ENCODE peak calls at places on chromosomes 6 and 20, in four cellular contexts. One of them, this sample, is unnamed.

GRCh38 chr6:166541876-166542579 is 44.5 kb downstream of the RAMACL start:
- DNase-seq in GM12878: no peak
- DNase-seq in HepG2: no peak
- DNase-seq in K562: no peak
- DNase-seq in this sample: peak

GRCh38 chr6:21383499-21384085 is 210.0 kb upstream of the SOX4 start:
- DNase-seq in K562: no peak
- DNase-seq in GM12878: no peak
- DNase-seq in HepG2: no peak
- DNase-seq in this sample: peak

GRCh38 chr6:166715065-166715464 is 88.0 kb upstream of the RPS6KA2 start:
- DNase-seq in HepG2: no peak
- DNase-seq in GM12878: no peak
- DNase-seq in K562: no peak
- DNase-seq in this sample: no peak

GRCh38 chr6:15132854-15133670 is 112.8 kb upstream of the JARID2 start:
- DNase-seq in HepG2: peak
- DNase-seq in GM12878: no peak
- DNase-seq in K562: no peak
- DNase-seq in this sample: no peak

GRCh38 chr6:106194949-106195919 is 109.1 kb downstream of the PRDM1 start:
- DNase-seq in GM12878: no peak
- DNase-seq in HepG2: no peak
- DNase-seq in K562: no peak
- DNase-seq in this sample: no peak

GRCh38 chr6:903746-904145 is 210.8 kb upstream of the EXOC2 start:
- DNase-seq in K562: no peak
- DNase-seq in HepG2: no peak
- DNase-seq in GM12878: no peak
- DNase-seq in this sample: no peak

GRCh38 chr6:64838726-64839125 is 868.3 kb downstream of the EYS start:
- DNase-seq in GM12878: no peak
- DNase-seq in K562: no peak
- DNase-seq in HepG2: no peak
- DNase-seq in this sample: no peak

GRCh38 chr6:6657820-6658217 is 69.3 kb downstream of the LY86 start:
- DNase-seq in HepG2: no peak
- DNase-seq in GM12878: no peak
- DNase-seq in K562: no peak
- DNase-seq in this sample: no peak

GRCh38 chr6:146859795-146860495 is 261.2 kb downstream of the ADGB start:
- DNase-seq in GM12878: no peak
- DNase-seq in HepG2: no peak
- DNase-seq in K562: no peak
- DNase-seq in this sample: no peak

GRCh38 chr20:34195355-34195754 is 45.9 kb upstream of the ASIP start:
- DNase-seq in GM12878: no peak
- DNase-seq in HepG2: no peak
- DNase-seq in K562: no peak
- DNase-seq in this sample: no peak

GRCh38 chr20:36272547-36273220 is 33.5 kb upstream of the DLGAP4 start:
- DNase-seq in HepG2: no peak
- DNase-seq in K562: no peak
- DNase-seq in GM12878: no peak
- DNase-seq in this sample: no peak

GRCh38 chr6:111555041-111555440 is 50.6 kb downstream of the TRAF3IP2 start:
- DNase-seq in GM12878: no peak
- DNase-seq in HepG2: no peak
- DNase-seq in K562: no peak
- DNase-seq in this sample: no peak

GRCh38 chr6:123316733-123317323 is 319.9 kb downstream of the TRDN start:
- DNase-seq in GM12878: no peak
- DNase-seq in HepG2: peak
- DNase-seq in K562: peak
- DNase-seq in this sample: peak

GRCh38 chr6:25218346-25218745 is 60.8 kb upstream of the CARMIL1 start:
- DNase-seq in K562: no peak
- DNase-seq in GM12878: no peak
- DNase-seq in HepG2: no peak
- DNase-seq in this sample: no peak

GRCh38 chr20:57266251-57267157 is at the start of gene BMP7:
- DNase-seq in GM12878: no peak
- DNase-seq in K562: no peak
- DNase-seq in HepG2: no peak
- DNase-seq in this sample: peak

GRCh38 chr6:168134399-168135201 is 55.6 kb upstream of the FRMD1 start:
- DNase-seq in HepG2: no peak
- DNase-seq in GM12878: no peak
- DNase-seq in K562: no peak
- DNase-seq in this sample: no peak

GRCh38 chr6:81166770-81167169 is 585.7 kb downstream of the TENT5A start:
- DNase-seq in K562: no peak
- DNase-seq in GM12878: no peak
- DNase-seq in HepG2: no peak
- DNase-seq in this sample: no peak

GRCh38 chr6:1766663-1767062 is 156.9 kb downstream of the FOXC1 start:
- DNase-seq in GM12878: no peak
- DNase-seq in HepG2: no peak
- DNase-seq in K562: peak
- DNase-seq in this sample: peak

GRCh38 chr6:80769101-80769500 is 662.6 kb downstream of the BCKDHB start:
- DNase-seq in HepG2: no peak
- DNase-seq in K562: no peak
- DNase-seq in GM12878: no peak
- DNase-seq in this sample: no peak

GRCh38 chr6:45619994-45620471 is 242.3 kb upstream of the SUPT3H start:
- DNase-seq in GM12878: no peak
- DNase-seq in K562: no peak
- DNase-seq in HepG2: no peak
- DNase-seq in this sample: no peak

GRCh38 chr6:111573892-111574800 is 31.5 kb downstream of the TRAF3IP2 start:
- DNase-seq in GM12878: no peak
- DNase-seq in HepG2: no peak
- DNase-seq in K562: no peak
- DNase-seq in this sample: no peak

GRCh38 chr20:57294558-57294957 is 28.1 kb upstream of the BMP7 start:
- DNase-seq in K562: no peak
- DNase-seq in GM12878: no peak
- DNase-seq in HepG2: peak
- DNase-seq in this sample: no peak

GRCh38 chr6:31586596-31586995 is 519 bp downstream of the LST1 start:
- DNase-seq in HepG2: no peak
- DNase-seq in GM12878: no peak
- DNase-seq in K562: no peak
- DNase-seq in this sample: no peak

GRCh38 chr6:160048471-160048870 is 73.1 kb upstream of the SLC22A1 start:
- DNase-seq in K562: no peak
- DNase-seq in HepG2: no peak
- DNase-seq in GM12878: no peak
- DNase-seq in this sample: no peak

GRCh38 chr20:44064501-44065400 is 122.2 kb downstream of the JPH2 start:
- DNase-seq in HepG2: no peak
- DNase-seq in GM12878: no peak
- DNase-seq in K562: no peak
- DNase-seq in this sample: no peak

GRCh38 chr20:20926222-20926905 is 179.8 kb downstream of the LINC00237 start:
- DNase-seq in HepG2: no peak
- DNase-seq in K562: no peak
- DNase-seq in GM12878: no peak
- DNase-seq in this sample: no peak

GRCh38 chr6:71676298-71676697 is 210.1 kb upstream of the RIMS1 start:
- DNase-seq in HepG2: no peak
- DNase-seq in GM12878: no peak
- DNase-seq in K562: no peak
- DNase-seq in this sample: no peak

GRCh38 chr6:12909828-12910227 is 193.3 kb downstream of the PHACTR1 start:
- DNase-seq in K562: no peak
- DNase-seq in GM12878: no peak
- DNase-seq in HepG2: no peak
- DNase-seq in this sample: no peak

GRCh38 chr6:167501831-167502385 is 177.0 kb downstream of the TTLL2 start:
- DNase-seq in GM12878: no peak
- DNase-seq in K562: peak
- DNase-seq in HepG2: peak
- DNase-seq in this sample: peak

GRCh38 chr20:63085087-63085861 is 78.5 kb upstream of the BHLHE23 start:
- DNase-seq in K562: no peak
- DNase-seq in GM12878: no peak
- DNase-seq in HepG2: no peak
- DNase-seq in this sample: peak

GRCh38 chr20:51727872-51728271 is 40.3 kb downstream of the ATP9A start:
- DNase-seq in GM12878: no peak
- DNase-seq in K562: no peak
- DNase-seq in HepG2: no peak
- DNase-seq in this sample: no peak

GRCh38 chr6:155541976-155542375 is 86.3 kb upstream of the NOX3 start:
- DNase-seq in GM12878: no peak
- DNase-seq in K562: no peak
- DNase-seq in HepG2: no peak
- DNase-seq in this sample: no peak

GRCh38 chr6:45116714-45117410 is 211.3 kb upstream of the RUNX2 start:
- DNase-seq in HepG2: no peak
- DNase-seq in GM12878: no peak
- DNase-seq in K562: no peak
- DNase-seq in this sample: no peak

GRCh38 chr6:31001489-31001888 is 8.8 kb upstream of the MUC22 start:
- DNase-seq in GM12878: no peak
- DNase-seq in K562: no peak
- DNase-seq in HepG2: no peak
- DNase-seq in this sample: no peak

GRCh38 chr6:69883551-69883950 is 17.2 kb downstream of the COL19A1 start:
- DNase-seq in GM12878: no peak
- DNase-seq in K562: no peak
- DNase-seq in HepG2: no peak
- DNase-seq in this sample: no peak

GRCh38 chr6:152161501-152161900 is 354.0 kb downstream of the ESR1 start:
- DNase-seq in GM12878: no peak
- DNase-seq in HepG2: no peak
- DNase-seq in K562: no peak
- DNase-seq in this sample: no peak
- TF ChIP-seq TAF1 in GM12878: no peak
- TF ChIP-seq TAF1 in HepG2: no peak
- TF ChIP-seq TAF1 in K562: no peak
- TF ChIP-seq TAF1 in this sample: no peak

GRCh38 chr6:27318973-27319372 is 6.9 kb upstream of the POM121L2 start:
- DNase-seq in GM12878: no peak
- DNase-seq in HepG2: no peak
- DNase-seq in K562: peak
- DNase-seq in this sample: no peak

GRCh38 chr6:27311806-27312145 is 297 bp downstream of the POM121L2 start:
- DNase-seq in HepG2: no peak
- DNase-seq in GM12878: no peak
- DNase-seq in K562: no peak
- DNase-seq in this sample: no peak

GRCh38 chr6:27312146-27312949 is at the start of gene POM121L2:
- DNase-seq in GM12878: no peak
- DNase-seq in HepG2: peak
- DNase-seq in K562: no peak
- DNase-seq in this sample: peak

GRCh38 chr6:27312950-27313271 is 838 bp upstream of the POM121L2 start:
- DNase-seq in GM12878: no peak
- DNase-seq in K562: no peak
- DNase-seq in HepG2: no peak
- DNase-seq in this sample: no peak

GRCh38 chr6:27314046-27314445 is 2.0 kb upstream of the POM121L2 start:
- DNase-seq in GM12878: no peak
- DNase-seq in HepG2: no peak
- DNase-seq in K562: no peak
- DNase-seq in this sample: no peak
- TF ChIP-seq EP300 in GM12878: no peak
- TF ChIP-seq EP300 in HepG2: no peak
- TF ChIP-seq EP300 in K562: no peak
- TF ChIP-seq EP300 in this sample: no peak

GRCh38 chr20:50425076-50425475 is 85.1 kb upstream of the PTPN1 start:
- DNase-seq in HepG2: peak
- DNase-seq in GM12878: no peak
- DNase-seq in K562: peak
- DNase-seq in this sample: peak
- TF ChIP-seq TAF1 in HepG2: no peak
- TF ChIP-seq TAF1 in GM12878: no peak
- TF ChIP-seq TAF1 in K562: no peak
- TF ChIP-seq TAF1 in this sample: no peak

DNA sequence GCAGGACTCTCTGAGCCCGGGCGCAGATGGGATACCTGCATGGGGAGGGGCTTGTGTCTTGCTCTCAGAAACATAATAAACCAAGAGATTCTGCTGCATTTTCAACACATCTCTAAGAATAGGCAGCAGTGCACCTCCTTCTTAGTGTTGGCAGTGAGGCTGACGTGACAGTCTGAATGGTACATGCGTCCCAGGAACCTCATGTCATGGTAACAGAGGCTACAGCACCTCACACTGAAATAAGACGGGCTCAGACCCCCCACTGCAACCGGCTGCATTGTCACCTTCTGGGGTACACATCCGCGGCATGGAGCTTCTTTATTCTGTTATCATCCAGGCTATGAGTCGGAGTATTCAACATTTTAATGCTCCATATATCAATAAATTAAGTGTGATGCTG is 397.3 kb upstream of the AGPAT4 start:
- DNase-seq in K562: no peak
- DNase-seq in GM12878: no peak
- DNase-seq in HepG2: no peak
- DNase-seq in this sample: no peak
- TF ChIP-seq EP300 in K562: no peak
- TF ChIP-seq EP300 in GM12878: no peak
- TF ChIP-seq EP300 in HepG2: no peak
- TF ChIP-seq EP300 in this sample: no peak

GRCh38 chr6:157412780-157413179 is 31.8 kb downstream of the ZDHHC14 start:
- DNase-seq in GM12878: no peak
- DNase-seq in K562: no peak
- DNase-seq in HepG2: no peak
- DNase-seq in this sample: no peak
- TF ChIP-seq TAF1 in GM12878: no peak
- TF ChIP-seq TAF1 in K562: no peak
- TF ChIP-seq TAF1 in HepG2: no peak
- TF ChIP-seq TAF1 in this sample: no peak